ENCODE peak calls at places on chromosomes 6 and 20, in seven cellular contexts. Z is breast epithelium, E is K562, M is GM12878, T is GM12891, L is HCT116, J is prostate gland. V is an unnamed sample.

GRCh38 chr20:38926934-38927616 is 858 bp downstream of the FAM83D start:
- DNase-seq in Z (no peak), E (peak), M (no peak), T (no peak), L (no peak), J (no peak), V (no peak)

GRCh38 chr20:20363449-20364015 is 4.4 kb upstream of the INSM1 start:
- DNase-seq in Z (no peak), E (no peak), M (no peak), T (no peak), L (no peak), J (no peak), V (no peak)

GRCh38 chr6:131999545-132000146 is 48.5 kb upstream of the CCN2 start:
- DNase-seq in Z (no peak), E (no peak), M (no peak), T (no peak), L (no peak), J (no peak), V (no peak)

GRCh38 chr6:106546322-106547052 is 82.8 kb downstream of the RTN4IP1 start:
- DNase-seq in Z (no peak), E (no peak), M (no peak), T (no peak), L (peak), J (no peak), V (no peak)

GRCh38 chr20:62219992-62220665 is at the start of gene HRH3:
- DNase-seq in Z (no peak), E (peak), M (no peak), T (peak), L (no peak), J (no peak), V (peak)

GRCh38 chr6:55866110-55866509 is 9.3 kb downstream of the BMP5 start:
- DNase-seq in Z (no peak), E (no peak), M (no peak), T (no peak), L (no peak), J (peak), V (no peak)

GRCh38 chr20:18087054-18087453 is 29.3 kb upstream of the OVOL2 start:
- DNase-seq in Z (no peak), E (no peak), M (no peak), T (no peak), L (no peak), J (no peak), V (no peak)

GRCh38 chr6:7463785-7464184 is 74.2 kb downstream of the RIOK1 start:
- DNase-seq in Z (no peak), E (no peak), M (no peak), T (no peak), L (no peak), J (no peak), V (no peak)

GRCh38 chr20:2652724-2653510 is 485 bp downstream of the NOP56 start:
- DNase-seq in Z (no peak), E (peak), M (no peak), T (peak), L (no peak), J (peak), V (no peak)

GRCh38 chr20:48716086-48716485 is 111.7 kb downstream of the PREX1 start:
- DNase-seq in Z (no peak), E (no peak), M (no peak), T (no peak), L (no peak), J (no peak), V (no peak)

GRCh38 chr6:5850848-5851255 is 155.9 kb downstream of the NRN1 start:
- DNase-seq in Z (no peak), E (no peak), M (no peak), T (no peak), L (no peak), J (no peak), V (no peak)

GRCh38 chr6:100664274-100665040 is 199.7 kb upstream of the SIM1 start:
- DNase-seq in Z (no peak), E (peak), M (no peak), T (no peak), L (no peak), J (no peak), V (no peak)

GRCh38 chr20:824490-824889 is 9.0 kb upstream of the FAM110A start:
- DNase-seq in Z (no peak), E (no peak), M (no peak), T (no peak), L (no peak), J (no peak), V (peak)

DNA sequence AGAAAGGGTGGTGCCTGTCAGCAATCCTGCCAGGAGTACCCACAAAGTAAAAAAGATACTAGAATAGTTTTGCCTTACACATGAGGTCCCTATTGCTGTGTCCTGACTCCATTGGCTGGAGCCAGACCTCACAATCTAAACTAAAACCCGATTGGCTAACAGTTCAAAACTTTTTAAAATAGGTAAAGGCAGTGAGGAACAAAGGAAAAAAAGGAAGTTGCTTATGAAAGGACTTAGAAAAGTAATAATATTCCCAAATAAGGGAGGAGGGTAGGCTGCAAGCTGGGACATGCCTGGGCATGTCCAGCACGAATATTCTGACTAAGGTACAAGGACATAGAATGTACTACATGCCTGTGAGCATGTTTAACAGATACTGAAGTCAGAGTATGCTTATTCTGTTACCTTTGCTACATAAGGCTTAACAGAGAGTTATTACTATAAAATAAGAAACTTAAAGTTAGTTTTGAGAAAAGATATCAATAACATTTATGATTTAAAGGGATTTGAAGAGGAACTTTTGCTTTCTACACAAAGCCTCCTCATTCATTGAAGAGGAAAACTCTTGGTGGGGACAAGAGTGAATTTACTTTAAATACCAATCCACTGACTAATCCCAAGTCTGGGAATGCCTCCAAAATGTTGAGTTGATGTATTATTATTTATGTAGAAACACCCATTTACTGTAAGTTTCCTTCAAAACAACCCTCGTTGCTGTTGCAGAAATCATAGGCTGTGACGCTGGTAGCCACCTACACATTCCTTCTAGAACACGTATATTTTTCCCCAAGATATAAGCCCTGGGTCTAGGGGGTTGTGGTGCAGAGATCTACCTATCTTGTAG is 8.2 kb upstream of the MTHFD1L start:
- DNase-seq in Z (peak), E (no peak), M (no peak), T (no peak), L (peak), J (no peak), V (no peak)
- TF ChIP-seq POLR2AphosphoS5 in Z (no peak), E (no peak), M (no peak), T (no peak), L (peak), J (no peak), V (peak)

DNA sequence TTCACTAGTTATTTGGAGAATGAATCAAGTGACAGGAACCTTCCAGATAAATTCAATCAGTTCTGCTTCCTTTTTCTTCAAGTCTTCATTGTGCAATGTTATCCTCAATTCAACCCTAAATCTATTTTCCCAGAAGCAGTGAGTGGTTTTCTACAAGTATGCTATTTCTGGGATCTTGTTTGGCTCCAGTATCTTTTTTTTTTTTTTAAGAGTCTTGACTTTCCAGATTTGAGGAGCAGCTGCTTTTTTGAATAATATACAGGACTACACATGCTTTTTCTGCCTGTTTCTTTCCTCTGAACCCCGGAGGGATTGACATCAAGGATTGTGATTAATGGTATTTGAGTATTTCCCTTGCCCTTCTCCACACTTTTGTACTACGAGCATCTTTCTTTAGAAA is 339.2 kb upstream of the JAG1 start:
- DNase-seq in Z (no peak), E (no peak), M (no peak), T (no peak), L (no peak), J (no peak), V (no peak)
- TF ChIP-seq POLR2AphosphoS5 in Z (no peak), E (no peak), M (no peak), T (no peak), L (no peak), J (peak), V (no peak)

GRCh38 chr6:40441132-40441531 is 146.0 kb downstream of the LRFN2 start:
- DNase-seq in Z (no peak), E (no peak), M (no peak), T (no peak), L (no peak), J (no peak), V (no peak)

GRCh38 chr6:40436685-40437604 is 150.2 kb downstream of the LRFN2 start:
- DNase-seq in Z (no peak), E (no peak), M (no peak), T (no peak), L (no peak), J (no peak), V (no peak)

GRCh38 chr6:40438556-40438955 is 148.6 kb downstream of the LRFN2 start:
- DNase-seq in Z (no peak), E (no peak), M (no peak), T (no peak), L (no peak), J (no peak), V (no peak)

GRCh38 chr6:40440083-40440482 is 147.1 kb downstream of the LRFN2 start:
- DNase-seq in Z (no peak), E (no peak), M (no peak), T (no peak), L (no peak), J (no peak), V (no peak)

GRCh38 chr6:40439401-40439800 is 147.8 kb downstream of the LRFN2 start:
- DNase-seq in Z (no peak), E (no peak), M (no peak), T (no peak), L (no peak), J (no peak), V (no peak)
- TF ChIP-seq POLR2AphosphoS5 in Z (no peak), E (no peak), M (no peak), T (no peak), L (no peak), J (no peak), V (no peak)

GRCh38 chr20:36549628-36549941 is 8.3 kb downstream of the MYL9 start:
- DNase-seq in Z (no peak), E (no peak), M (no peak), T (no peak), L (no peak), J (no peak), V (no peak)

GRCh38 chr20:36550797-36551299 is 9.5 kb downstream of the MYL9 start:
- DNase-seq in Z (no peak), E (no peak), M (no peak), T (no peak), L (no peak), J (no peak), V (no peak)

GRCh38 chr20:36549942-36550796 is 8.8 kb downstream of the MYL9 start:
- DNase-seq in Z (no peak), E (no peak), M (no peak), T (no peak), L (no peak), J (no peak), V (no peak)

DNA sequence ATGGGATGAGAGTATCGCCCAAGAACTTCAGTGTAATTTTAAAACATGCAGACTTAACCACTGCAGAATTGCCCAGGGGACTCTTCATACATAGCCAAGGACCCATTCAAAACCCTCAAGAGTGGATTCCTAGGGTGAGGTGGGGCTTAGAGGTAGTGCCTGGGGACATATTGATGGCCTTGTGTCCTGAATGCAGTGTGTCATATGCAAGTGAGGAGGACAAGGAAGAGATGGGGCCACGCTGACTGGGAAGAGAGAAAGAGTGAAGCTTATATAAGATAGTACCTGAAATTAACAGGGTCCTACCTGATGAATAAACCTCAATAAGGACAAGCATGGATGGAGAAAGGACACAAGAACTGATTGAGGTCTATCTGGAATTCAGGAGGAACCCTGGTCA is 13.9 kb downstream of the MYL9 start:
- DNase-seq in Z (no peak), E (no peak), M (no peak), T (no peak), L (no peak), J (no peak), V (no peak)
- TF ChIP-seq POLR2AphosphoS5 in Z (no peak), E (no peak), M (no peak), T (no peak), L (no peak), J (no peak), V (no peak)

GRCh38 chr6:4612636-4613171 is 163.5 kb upstream of the CDYL start:
- DNase-seq in Z (no peak), E (no peak), M (no peak), T (no peak), L (no peak), J (no peak), V (no peak)
- TF ChIP-seq POLR2AphosphoS5 in Z (peak), E (no peak), M (no peak), T (no peak), L (no peak), J (no peak), V (no peak)